ENCODE peak calls at places on chromosomes 4 and X, in seven cellular contexts. Y, P, O, C, G, H and D are unnamed samples.

GRCh38 chrX:43939187-43939926 is 33.8 kb downstream of the NDP start:
- DNase-seq in Y (no peak), P (no peak), O (no peak), C (no peak), G (no peak), H (no peak), D (no peak)

GRCh38 chrX:117543885-117544284 is 572.7 kb downstream of the KLHL13 start:
- DNase-seq in Y (no peak), P (no peak), O (no peak), C (no peak), G (no peak), H (no peak), D (no peak)

GRCh38 chrX:71160475-71160874 is 15.8 kb downstream of the NLGN3 start:
- DNase-seq in Y (no peak), P (no peak), O (no peak), C (no peak), G (no peak), H (no peak), D (no peak)

GRCh38 chr4:181225616-181226261 is 1017.5 kb upstream of the TENM3 start:
- DNase-seq in Y (no peak), P (no peak), O (no peak), C (no peak), G (no peak), H (no peak), D (peak)

GRCh38 chr4:86432552-86433134 is 72.8 kb upstream of the MAPK10 start:
- DNase-seq in Y (no peak), P (no peak), O (no peak), C (no peak), G (no peak), H (no peak), D (no peak)

GRCh38 chr4:3524349-3524748 is 7.9 kb downstream of the LRPAP1 start:
- DNase-seq in Y (no peak), P (no peak), O (no peak), C (peak), G (no peak), H (no peak), D (peak)

GRCh38 chr4:13601848-13602247 is 25.7 kb downstream of the BOD1L1 start:
- DNase-seq in Y (no peak), P (no peak), O (no peak), C (no peak), G (no peak), H (no peak), D (no peak)

GRCh38 chrX:69155786-69156520 is 9.3 kb downstream of the PJA1 start:
- DNase-seq in Y (no peak), P (no peak), O (no peak), C (no peak), G (no peak), H (no peak), D (no peak)

GRCh38 chr4:168384437-168385141 is 66.0 kb upstream of the DDX60 start:
- DNase-seq in Y (no peak), P (no peak), O (no peak), C (no peak), G (no peak), H (no peak), D (no peak)

GRCh38 chr4:97016186-97016945 is 1126.9 kb downstream of the STPG2 start:
- DNase-seq in Y (no peak), P (no peak), O (no peak), C (no peak), G (no peak), H (no peak), D (no peak)

GRCh38 chrX:11261260-11261659 is 32.0 kb upstream of the AMELX start:
- DNase-seq in Y (no peak), P (peak), O (no peak), C (no peak), G (no peak), H (no peak), D (no peak)

GRCh38 chr4:1793496-1793840 is 375 bp downstream of the FGFR3 start:
- DNase-seq in Y (peak), P (no peak), O (no peak), C (peak), G (peak), H (peak), D (peak)

GRCh38 chr4:48025005-48025404 is 8.4 kb downstream of the NIPAL1 start:
- DNase-seq in Y (no peak), P (no peak), O (no peak), C (no peak), G (no peak), H (no peak), D (no peak)

GRCh38 chrX:53073115-53073581 is 9.0 kb upstream of the TSPYL2 start:
- DNase-seq in Y (no peak), P (no peak), O (no peak), C (no peak), G (no peak), H (no peak), D (no peak)

GRCh38 chrX:140180585-140180984 is 215.3 kb upstream of the CXorf66 start:
- DNase-seq in Y (no peak), P (peak), O (no peak), C (no peak), G (no peak), H (no peak), D (no peak)

GRCh38 chr4:6885953-6886557 is 23.6 kb upstream of the TBC1D14 start:
- DNase-seq in Y (peak), P (no peak), O (peak), C (peak), G (no peak), H (no peak), D (no peak)

GRCh38 chr4:184732126-184732525 is 1.8 kb downstream of the CENPU start:
- DNase-seq in Y (no peak), P (no peak), O (no peak), C (no peak), G (no peak), H (no peak), D (no peak)

GRCh38 chr4:140686799-140687198 is 69.4 kb downstream of the TBC1D9 start:
- DNase-seq in Y (no peak), P (no peak), O (no peak), C (no peak), G (no peak), H (no peak), D (no peak)

GRCh38 chrX:54825716-54826428 is 18.3 kb downstream of the MAGED2 start:
- DNase-seq in Y (no peak), P (no peak), O (peak), C (no peak), G (no peak), H (no peak), D (peak)

GRCh38 chr4:44071959-44072955 is 376.4 kb downstream of the KCTD8 start:
- DNase-seq in Y (no peak), P (no peak), O (no peak), C (no peak), G (no peak), H (no peak), D (no peak)

GRCh38 chr4:11098461-11098860 is 330.2 kb downstream of the HS3ST1 start:
- DNase-seq in Y (no peak), P (no peak), O (peak), C (no peak), G (peak), H (no peak), D (no peak)

GRCh38 chr4:87865960-87866598 is 33.3 kb downstream of the MEPE start:
- DNase-seq in Y (no peak), P (no peak), O (no peak), C (no peak), G (no peak), H (no peak), D (peak)

GRCh38 chr4:165343353-165344191 is 16.1 kb downstream of the MSMO1 start:
- DNase-seq in Y (no peak), P (no peak), O (peak), C (no peak), G (no peak), H (no peak), D (no peak)

GRCh38 chrX:10795721-10796120 is 175.3 kb upstream of the MID1 start:
- DNase-seq in Y (no peak), P (no peak), O (no peak), C (no peak), G (no peak), H (no peak), D (no peak)

GRCh38 chr4:112523008-112523440 is 7.0 kb upstream of the NEUROG2 start:
- DNase-seq in Y (no peak), P (no peak), O (peak), C (no peak), G (no peak), H (no peak), D (peak)

GRCh38 chr4:22857411-22857810 is 164.7 kb downstream of the GBA3 start:
- DNase-seq in Y (no peak), P (no peak), O (no peak), C (no peak), G (no peak), H (no peak), D (no peak)

GRCh38 chr4:1086011-1086410 is 27.4 kb downstream of the RNF212 start:
- DNase-seq in Y (no peak), P (no peak), O (no peak), C (no peak), G (no peak), H (no peak), D (no peak)

GRCh38 chr4:171759274-171759673 is 53.9 kb upstream of the GALNTL6 start:
- DNase-seq in Y (no peak), P (no peak), O (no peak), C (no peak), G (no peak), H (no peak), D (no peak)

GRCh38 chr4:140047017-140047640 is 106.9 kb downstream of the MAML3 start:
- DNase-seq in Y (peak), P (no peak), O (no peak), C (peak), G (no peak), H (no peak), D (peak)

GRCh38 chrX:133985164-133986007 is at the start of gene GPC3:
- DNase-seq in Y (peak), P (no peak), O (no peak), C (peak), G (peak), H (peak), D (peak)

GRCh38 chr4:56907009-56907408 is 691 bp upstream of the REST start:
- DNase-seq in Y (no peak), P (no peak), O (peak), C (no peak), G (no peak), H (peak), D (peak)

GRCh38 chr4:154928640-154929257 is 147.7 kb downstream of the RBM46 start:
- DNase-seq in Y (no peak), P (peak), O (no peak), C (no peak), G (no peak), H (no peak), D (peak)

GRCh38 chr4:23956601-23957364 is 66.9 kb upstream of the PPARGC1A start:
- DNase-seq in Y (no peak), P (no peak), O (no peak), C (no peak), G (no peak), H (no peak), D (no peak)

GRCh38 chrX:49041683-49042529 is 1.3 kb downstream of the TFE3 start:
- DNase-seq in Y (peak), P (no peak), O (peak), C (no peak), G (no peak), H (no peak), D (no peak)